ENCODE peak calls at places on chromosomes 3 and 15, in six cellular contexts. T, G, K, O, S and V are unnamed samples.

GRCh38 chr3:127738192-127738840 is 65.6 kb downstream of the ABTB1 start:
- DNase-seq in G (no peak), S (no peak), T (no peak), K (peak; percentile 7), O (no peak), V (no peak)

GRCh38 chr3:47161983-47162694 is 1.8 kb downstream of the SETD2 start:
- DNase-seq in T (no peak), G (no peak), K (no peak), S (no peak), O (no peak), V (no peak)

GRCh38 chr15:100829457-100829856 is 50.2 kb upstream of the ALDH1A3 start:
- DNase-seq in K (no peak), G (no peak), O (no peak), T (no peak), S (no peak), V (no peak)

GRCh38 chr3:56923546-56924224 is 121.9 kb upstream of the ARHGEF3 start:
- DNase-seq in K (peak; percentile 2), G (no peak), O (no peak), T (no peak), S (no peak), V (peak; percentile 49)

GRCh38 chr3:186909078-186909853 is 21.1 kb upstream of the ST6GAL1 start:
- DNase-seq in T (peak; percentile 50), S (no peak), O (no peak), K (peak; percentile 90), G (peak; percentile 37), V (peak; percentile 63)

GRCh38 chr15:97156739-97157265 is 803.7 kb upstream of the ARRDC4 start:
- DNase-seq in O (no peak), G (no peak), T (no peak), S (no peak), K (no peak), V (no peak)

GRCh38 chr3:171790898-171791694 is 19.2 kb downstream of the PLD1 start:
- DNase-seq in T (no peak), O (no peak), G (no peak), S (no peak), K (no peak), V (no peak)

GRCh38 chr3:56837196-56837955 is 35.6 kb upstream of the ARHGEF3 start:
- DNase-seq in S (no peak), T (no peak), K (no peak), O (peak; percentile 21), G (no peak), V (no peak)

GRCh38 chr15:77944002-77944867 is 133.3 kb downstream of the TBC1D2B start:
- DNase-seq in O (no peak), S (peak; percentile 27), T (peak; percentile 76), G (peak; percentile 88), K (peak; percentile 85), V (peak; percentile 93)

GRCh38 chr15:44861917-44862316 is 94.6 kb upstream of the TERB2 start:
- DNase-seq in G (no peak), K (peak; percentile 41), O (no peak), T (no peak), S (no peak), V (peak; percentile 2)

GRCh38 chr3:4986611-4987373 is 7.6 kb downstream of the BHLHE40 start:
- DNase-seq in O (no peak), T (peak; percentile 93), G (peak; percentile 94), K (peak; percentile 97), S (peak; percentile 85), V (peak; percentile 97)

GRCh38 chr3:147521646-147522045 is 112.5 kb downstream of the ZIC1 start:
- DNase-seq in T (no peak), S (no peak), G (no peak), K (no peak), O (no peak), V (no peak)

GRCh38 chr15:63041982-63042878 is at the start of gene TPM1:
- DNase-seq in G (peak; percentile 73), O (no peak), K (no peak), T (peak; percentile 91), S (no peak), V (peak; percentile 94)

GRCh38 chr3:172856766-172857742 is 106.5 kb downstream of the ECT2 start:
- DNase-seq in O (no peak), K (peak; percentile 90), T (no peak), G (peak; percentile 40), S (no peak), V (no peak)

GRCh38 chr3:76991165-76991564 is 48.7 kb upstream of the ROBO2 start:
- DNase-seq in S (no peak), K (no peak), G (no peak), T (no peak), O (no peak), V (no peak)

GRCh38 chr15:85582076-85582718 is 201.8 kb downstream of the AKAP13 start:
- DNase-seq in T (no peak), K (no peak), G (no peak), S (no peak), O (peak; percentile 34), V (no peak)

GRCh38 chr3:24318668-24319287 is 175.9 kb downstream of the THRB start:
- DNase-seq in K (no peak), T (no peak), O (no peak), S (no peak), G (peak; percentile 25), V (no peak)

GRCh38 chr15:55564347-55565145 is 23.6 kb downstream of the PYGO1 start:
- DNase-seq in T (peak; percentile 22), O (no peak), K (peak; percentile 10), G (no peak), S (no peak), V (peak; percentile 53)

GRCh38 chr15:34892963-34893591 is 76.5 kb downstream of the AQR start:
- DNase-seq in G (no peak), T (no peak), S (no peak), K (no peak), O (no peak), V (peak; percentile 8)

GRCh38 chr3:134486577-134487041 is 752 bp downstream of the CEP63 start:
- DNase-seq in S (no peak), G (no peak), O (no peak), T (no peak), K (peak; percentile 32), V (peak; percentile 42)

GRCh38 chr3:190811775-190812480 is 50.6 kb downstream of the GMNC start:
- DNase-seq in G (peak; percentile 54), S (peak; percentile 10), T (peak; percentile 45), O (no peak), K (peak; percentile 30), V (peak; percentile 85)

GRCh38 chr3:155229086-155229485 is 64.4 kb downstream of the STRIT1 start:
- DNase-seq in K (no peak), T (no peak), G (no peak), O (no peak), S (no peak), V (no peak)

GRCh38 chr3:155228636-155229035 is 64.8 kb downstream of the STRIT1 start:
- DNase-seq in K (no peak), S (no peak), G (no peak), O (no peak), T (no peak), V (no peak)

GRCh38 chr3:155231792-155232191 is 61.7 kb downstream of the STRIT1 start:
- DNase-seq in G (no peak), O (no peak), S (no peak), K (no peak), T (no peak), V (no peak)

GRCh38 chr3:155232605-155233004 is 60.9 kb downstream of the STRIT1 start:
- DNase-seq in O (no peak), G (no peak), S (no peak), K (peak; percentile 64), T (no peak), V (peak; percentile 3)

DNA sequence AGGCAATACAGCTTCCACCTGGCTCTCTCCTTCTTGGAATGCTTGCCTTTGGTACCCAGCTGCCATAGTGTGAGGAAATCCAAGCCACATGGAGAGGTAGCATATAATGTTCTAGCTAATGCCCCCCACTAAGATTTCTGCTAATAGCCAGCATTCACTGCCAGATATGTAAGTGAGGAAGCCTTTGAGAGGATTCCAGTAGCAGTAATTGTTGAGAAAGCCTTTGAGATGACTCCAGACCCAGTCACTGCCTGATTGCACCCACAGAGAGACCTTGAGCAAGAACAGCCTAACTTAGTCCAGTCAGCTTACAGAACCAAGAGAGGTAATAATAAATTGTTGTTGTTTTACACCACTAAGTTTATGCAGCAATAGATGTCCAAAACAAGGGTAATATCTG is 63.1 kb downstream of the STRIT1 start:
- DNase-seq in K (no peak), T (no peak), S (no peak), O (no peak), G (no peak), V (no peak)
- TF ChIP-seq CREB1 in K (no peak), T (no peak), S (no peak), O (no peak), G (no peak), V (no peak)

DNA sequence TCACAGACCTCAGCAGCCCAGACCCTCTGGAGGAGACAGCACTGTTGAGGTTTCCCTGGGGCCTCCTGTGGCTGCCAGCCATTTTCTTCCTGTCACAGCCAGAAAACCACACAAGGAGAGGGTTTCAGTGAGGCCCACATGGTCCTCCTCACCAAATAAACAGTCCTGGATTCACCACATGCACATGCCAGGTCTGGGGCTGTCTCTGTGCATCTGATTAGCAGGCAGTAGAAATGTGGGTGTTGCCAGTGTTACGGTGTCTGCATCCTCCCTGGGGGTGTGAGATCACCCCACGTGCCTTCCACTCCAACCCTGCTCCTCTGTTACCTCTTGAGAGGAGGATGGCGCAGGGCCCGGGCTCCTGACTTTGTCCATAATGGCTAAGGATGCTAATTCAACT is 140.4 kb downstream of the CHDH start:
- DNase-seq in S (no peak), O (no peak), T (no peak), K (no peak), G (no peak), V (no peak)
- TF ChIP-seq CREB1 in S (no peak), O (no peak), T (no peak), K (no peak), G (no peak), V (no peak)

GRCh38 chr15:52326758-52327157 is 31.2 kb upstream of the MYO5C start:
- DNase-seq in S (no peak), G (no peak), T (no peak), O (no peak), K (no peak), V (no peak)

GRCh38 chr15:52329150-52329549 is 33.5 kb upstream of the MYO5C start:
- DNase-seq in G (no peak), K (no peak), S (no peak), O (no peak), T (no peak), V (no peak)

GRCh38 chr15:52329980-52330379 is 34.4 kb upstream of the MYO5C start:
- DNase-seq in S (no peak), T (no peak), O (no peak), G (no peak), K (no peak), V (no peak)

GRCh38 chr15:52331490-52332240 is 36.1 kb upstream of the MYO5C start:
- DNase-seq in T (no peak), K (peak; percentile 29), G (peak; percentile 30), O (peak; percentile 87), S (no peak), V (peak; percentile 33)

GRCh38 chr15:52328680-52329079 is 33.1 kb upstream of the MYO5C start:
- DNase-seq in G (peak; percentile 16), K (no peak), T (no peak), S (no peak), O (no peak), V (no peak)
- TF ChIP-seq CREB1 in G (no peak), K (no peak), T (no peak), S (no peak), O (no peak), V (no peak)

DNA sequence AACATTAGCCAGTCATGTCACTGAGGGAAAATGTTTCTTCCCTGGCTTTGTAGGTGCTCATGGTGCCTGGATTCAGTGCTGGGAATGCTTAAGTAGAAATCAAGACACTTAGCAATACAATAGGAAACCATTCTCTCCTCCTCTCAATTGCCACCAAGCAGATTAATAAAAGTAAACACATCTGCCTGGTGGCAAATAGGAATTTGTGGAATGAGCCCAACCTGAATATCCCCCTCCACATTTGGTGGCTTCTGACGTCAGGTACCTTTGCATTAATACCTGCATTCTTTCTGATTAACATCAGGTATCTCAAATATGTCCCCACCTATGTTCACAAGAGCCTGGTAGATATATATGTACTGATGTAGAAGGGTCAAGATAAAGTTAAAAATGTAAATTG is 42.7 kb downstream of the PPP2R3A start:
- DNase-seq in O (no peak), T (no peak), K (no peak), S (no peak), G (no peak), V (peak; percentile 18)
- TF ChIP-seq CREB1 in O (no peak), T (no peak), K (no peak), S (no peak), G (no peak), V (no peak)